ENCODE peak calls at places on chromosome X, in four cellular contexts. One of them, this sample, is unnamed.

GRCh38 chrX:37594755-37595382 is 23.4 kb downstream of the LANCL3 start:
- DNase-seq in activated T-cell treated with anti-CD3 and anti-CD28 coated beads for 1 hour: no peak
- DNase-seq in activated CD4-positive, CD25-positive, alpha-beta regulatory T cell treated with anti-CD3 and anti-CD28 coated beads, Interleukin-2, amount 50 U/mL, for 16 hours: no peak
- DNase-seq in epithelial cell of proximal tubule: no peak
- DNase-seq in this sample: no peak

GRCh38 chrX:155094468-155095061 is 23.3 kb downstream of the BRCC3 start:
- DNase-seq in activated T-cell treated with anti-CD3 and anti-CD28 coated beads for 1 hour: peak
- DNase-seq in activated CD4-positive, CD25-positive, alpha-beta regulatory T cell treated with anti-CD3 and anti-CD28 coated beads, Interleukin-2, amount 50 U/mL, for 16 hours: peak
- DNase-seq in epithelial cell of proximal tubule: no peak
- DNase-seq in this sample: peak

GRCh38 chrX:53048169-53049126 is at the start of gene GPR173:
- DNase-seq in activated T-cell treated with anti-CD3 and anti-CD28 coated beads for 1 hour: no peak
- DNase-seq in activated CD4-positive, CD25-positive, alpha-beta regulatory T cell treated with anti-CD3 and anti-CD28 coated beads, Interleukin-2, amount 50 U/mL, for 16 hours: no peak
- DNase-seq in epithelial cell of proximal tubule: no peak
- DNase-seq in this sample: no peak

GRCh38 chrX:9207142-9207541 is 173.2 kb upstream of the FAM9B start:
- DNase-seq in activated T-cell treated with anti-CD3 and anti-CD28 coated beads for 1 hour: no peak
- DNase-seq in activated CD4-positive, CD25-positive, alpha-beta regulatory T cell treated with anti-CD3 and anti-CD28 coated beads, Interleukin-2, amount 50 U/mL, for 16 hours: no peak
- DNase-seq in epithelial cell of proximal tubule: no peak
- DNase-seq in this sample: no peak

GRCh38 chrX:53000447-53001208 is 42.3 kb upstream of the FAM156A start:
- DNase-seq in activated T-cell treated with anti-CD3 and anti-CD28 coated beads for 1 hour: no peak
- DNase-seq in activated CD4-positive, CD25-positive, alpha-beta regulatory T cell treated with anti-CD3 and anti-CD28 coated beads, Interleukin-2, amount 50 U/mL, for 16 hours: no peak
- DNase-seq in epithelial cell of proximal tubule: no peak
- DNase-seq in this sample: no peak

GRCh38 chrX:46279214-46279924 is 265.9 kb downstream of the ZNF674 start:
- DNase-seq in activated T-cell treated with anti-CD3 and anti-CD28 coated beads for 1 hour: no peak
- DNase-seq in activated CD4-positive, CD25-positive, alpha-beta regulatory T cell treated with anti-CD3 and anti-CD28 coated beads, Interleukin-2, amount 50 U/mL, for 16 hours: no peak
- DNase-seq in epithelial cell of proximal tubule: no peak
- DNase-seq in this sample: no peak

GRCh38 chrX:103343105-103343504 is 13.1 kb downstream of the TCEAL7 start:
- DNase-seq in activated T-cell treated with anti-CD3 and anti-CD28 coated beads for 1 hour: peak
- DNase-seq in activated CD4-positive, CD25-positive, alpha-beta regulatory T cell treated with anti-CD3 and anti-CD28 coated beads, Interleukin-2, amount 50 U/mL, for 16 hours: no peak
- DNase-seq in epithelial cell of proximal tubule: no peak
- DNase-seq in this sample: peak

GRCh38 chrX:9498236-9498635 is 33.4 kb downstream of the TBL1X start:
- DNase-seq in activated T-cell treated with anti-CD3 and anti-CD28 coated beads for 1 hour: no peak
- DNase-seq in activated CD4-positive, CD25-positive, alpha-beta regulatory T cell treated with anti-CD3 and anti-CD28 coated beads, Interleukin-2, amount 50 U/mL, for 16 hours: no peak
- DNase-seq in epithelial cell of proximal tubule: no peak
- DNase-seq in this sample: no peak

GRCh38 chrX:38968344-38968743 is 167.1 kb downstream of the MID1IP1 start:
- DNase-seq in activated T-cell treated with anti-CD3 and anti-CD28 coated beads for 1 hour: no peak
- DNase-seq in activated CD4-positive, CD25-positive, alpha-beta regulatory T cell treated with anti-CD3 and anti-CD28 coated beads, Interleukin-2, amount 50 U/mL, for 16 hours: no peak
- DNase-seq in epithelial cell of proximal tubule: no peak
- DNase-seq in this sample: no peak

GRCh38 chrX:3177851-3178250 is 136.6 kb downstream of the ARSF start:
- DNase-seq in activated T-cell treated with anti-CD3 and anti-CD28 coated beads for 1 hour: no peak
- DNase-seq in activated CD4-positive, CD25-positive, alpha-beta regulatory T cell treated with anti-CD3 and anti-CD28 coated beads, Interleukin-2, amount 50 U/mL, for 16 hours: no peak
- DNase-seq in epithelial cell of proximal tubule: no peak
- DNase-seq in this sample: no peak

GRCh38 chrX:46574941-46575381 is 1.4 kb downstream of the CHST7 start:
- DNase-seq in activated T-cell treated with anti-CD3 and anti-CD28 coated beads for 1 hour: peak
- DNase-seq in activated CD4-positive, CD25-positive, alpha-beta regulatory T cell treated with anti-CD3 and anti-CD28 coated beads, Interleukin-2, amount 50 U/mL, for 16 hours: no peak
- DNase-seq in epithelial cell of proximal tubule: no peak
- DNase-seq in this sample: peak

GRCh38 chrX:40326186-40326965 is 228.6 kb upstream of the BCOR start:
- DNase-seq in activated T-cell treated with anti-CD3 and anti-CD28 coated beads for 1 hour: no peak
- DNase-seq in activated CD4-positive, CD25-positive, alpha-beta regulatory T cell treated with anti-CD3 and anti-CD28 coated beads, Interleukin-2, amount 50 U/mL, for 16 hours: no peak
- DNase-seq in epithelial cell of proximal tubule: no peak
- DNase-seq in this sample: no peak

GRCh38 chrX:46913710-46914109 is 1.5 kb downstream of the JADE3 start:
- DNase-seq in activated T-cell treated with anti-CD3 and anti-CD28 coated beads for 1 hour: no peak
- DNase-seq in activated CD4-positive, CD25-positive, alpha-beta regulatory T cell treated with anti-CD3 and anti-CD28 coated beads, Interleukin-2, amount 50 U/mL, for 16 hours: no peak
- DNase-seq in epithelial cell of proximal tubule: no peak
- DNase-seq in this sample: no peak

GRCh38 chrX:72620550-72621145 is 48.0 kb upstream of the HDAC8 start:
- DNase-seq in activated T-cell treated with anti-CD3 and anti-CD28 coated beads for 1 hour: no peak
- DNase-seq in activated CD4-positive, CD25-positive, alpha-beta regulatory T cell treated with anti-CD3 and anti-CD28 coated beads, Interleukin-2, amount 50 U/mL, for 16 hours: peak
- DNase-seq in epithelial cell of proximal tubule: peak
- DNase-seq in this sample: no peak

This sample was measured in CD4-positive, alpha-beta T cell.